ENCODE peak calls at places on chromosomes 11 and 22, in seven cellular contexts. S is A549, Q is cardiac muscle cell, A is stomach, B is tibial artery, Z is left ventricle myocardium inferior, F is kidney. G is an unnamed sample.

GRCh38 chr11:10407055-10407454 is 48.0 kb upstream of the AMPD3 start:
- DNase-seq in S (peak; percentile 74), Q (no peak), A (no peak), B (no peak), Z (no peak), F (no peak), G (no peak)

GRCh38 chr11:119115484-119116234 is 5.7 kb upstream of the HINFP start:
- DNase-seq in S (no peak), Q (no peak), A (no peak), B (peak; percentile 74), Z (peak; percentile 56), F (peak; percentile 81), G (peak; percentile 84)

GRCh38 chr11:78635814-78636506 is 61.3 kb upstream of the NARS2 start:
- DNase-seq in S (no peak), Q (no peak), A (no peak), B (no peak), Z (no peak), F (no peak), G (no peak)

GRCh38 chr11:93487032-93487483 is 56.1 kb downstream of the SMCO4 start:
- DNase-seq in S (no peak), Q (peak; percentile 62), A (no peak), B (no peak), Z (no peak), F (no peak), G (no peak)

GRCh38 chr11:111922803-111923202 is 4.1 kb downstream of the C11orf52 start:
- DNase-seq in S (no peak), Q (no peak), A (peak; percentile 49), B (no peak), Z (no peak), F (no peak), G (no peak)

GRCh38 chr11:133833101-133833898 is 12.0 kb downstream of the SPATA19 start:
- DNase-seq in S (no peak), Q (no peak), A (no peak), B (no peak), Z (no peak), F (no peak), G (no peak)

GRCh38 chr11:10490398-10491232 is 35.6 kb downstream of the AMPD3 start:
- DNase-seq in S (peak; percentile 88), Q (peak; percentile 34), A (peak; percentile 68), B (peak; percentile 92), Z (peak; percentile 50), F (peak; percentile 94), G (no peak)

GRCh38 chr11:114208371-114208770 is 87.8 kb upstream of the NNMT start:
- DNase-seq in S (no peak), Q (no peak), A (no peak), B (no peak), Z (no peak), F (no peak), G (no peak)

GRCh38 chr11:477042-477715 is 27.1 kb downstream of the PTDSS2 start:
- DNase-seq in S (no peak), Q (no peak), A (no peak), B (no peak), Z (no peak), F (no peak), G (no peak)

GRCh38 chr11:6443269-6444003 is 2.6 kb upstream of the HPX start:
- DNase-seq in S (peak; percentile 36), Q (peak; percentile 76), A (peak; percentile 63), B (peak; percentile 73), Z (peak; percentile 44), F (peak; percentile 79), G (peak; percentile 78)

GRCh38 chr11:110866081-110866480 is 153.8 kb upstream of the ARHGAP20 start:
- DNase-seq in S (no peak), Q (no peak), A (no peak), B (no peak), Z (no peak), F (no peak), G (no peak)

GRCh38 chr11:66668653-66669430 is 8.8 kb downstream of the RBM4B start:
- DNase-seq in S (no peak), Q (no peak), A (no peak), B (no peak), Z (no peak), F (no peak), G (peak; percentile 40)

GRCh38 chr11:23730307-23730998 is 766.4 kb upstream of the LUZP2 start:
- DNase-seq in S (no peak), Q (no peak), A (no peak), B (no peak), Z (no peak), F (peak; percentile 66), G (no peak)

GRCh38 chr22:44448271-44448780 is 49.7 kb downstream of the RTL6 start:
- DNase-seq in S (peak; percentile 83), Q (no peak), A (peak; percentile 72), B (peak; percentile 83), Z (peak; percentile 76), F (peak; percentile 81), G (peak; percentile 55)

GRCh38 chr22:37982938-37983859 is 1.2 kb downstream of the SOX10 start:
- DNase-seq in S (no peak), Q (no peak), A (no peak), B (no peak), Z (no peak), F (no peak), G (no peak)

GRCh38 chr22:39237276-39238123 is 7.3 kb downstream of the PDGFB start:
- DNase-seq in S (no peak), Q (no peak), A (peak; percentile 54), B (no peak), Z (no peak), F (peak; percentile 49), G (no peak)

GRCh38 chr11:1516273-1517067 is 29.9 kb upstream of the MOB2 start:
- DNase-seq in S (no peak), Q (no peak), A (no peak), B (no peak), Z (peak; percentile 8), F (peak; percentile 47), G (no peak)

GRCh38 chr11:61071208-61071681 is 31.0 kb upstream of the CD5 start:
- DNase-seq in S (no peak), Q (no peak), A (no peak), B (peak; percentile 51), Z (no peak), F (no peak), G (no peak)

DNA sequence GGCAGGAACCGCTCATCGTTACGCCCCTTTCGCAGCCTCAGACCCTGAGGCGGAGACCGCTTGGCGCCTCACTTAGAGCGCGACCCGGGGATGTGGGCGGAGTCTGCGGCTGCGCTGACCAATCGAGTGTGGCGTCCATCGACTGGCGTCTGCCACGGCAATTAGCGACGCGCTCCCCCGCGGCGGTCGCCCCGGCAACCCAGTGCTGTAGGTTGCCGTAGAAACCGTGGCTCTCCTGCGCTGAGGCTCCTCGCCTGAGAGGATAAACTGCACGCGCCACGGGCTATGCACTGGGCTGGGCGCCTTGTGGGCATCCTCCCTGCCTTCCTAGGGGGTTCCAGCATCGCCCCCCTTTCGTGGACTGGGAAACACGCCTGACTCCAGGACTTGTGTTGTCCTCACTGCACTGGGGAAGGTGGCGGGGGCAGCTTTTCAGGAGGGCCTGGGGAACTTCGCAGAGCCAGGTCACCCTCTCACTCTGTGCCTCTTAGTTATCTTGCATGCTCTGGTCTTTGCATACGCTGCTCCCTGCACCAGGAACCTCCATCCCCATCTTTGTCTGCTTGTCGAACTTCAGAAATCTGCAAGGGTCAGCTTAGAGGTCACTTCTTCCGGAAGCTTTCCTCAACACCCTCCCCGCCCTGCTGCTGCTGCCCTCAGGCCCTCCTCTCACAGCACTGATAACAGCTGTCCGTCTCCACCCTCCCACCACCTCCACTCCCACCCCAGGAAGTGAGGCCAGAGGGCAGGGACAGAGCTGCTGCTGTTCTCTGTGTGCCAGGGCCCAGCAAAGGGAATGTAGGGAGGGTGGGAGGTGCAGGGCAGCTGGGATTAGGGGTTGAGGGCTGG is 539 bp upstream of the P2RX6 start:
- DNase-seq in S (peak; percentile 70), Q (peak; percentile 98), A (peak; percentile 83), B (peak; percentile 86), Z (peak; percentile 90), F (peak; percentile 96), G (peak; percentile 90)
- H3K4me3 ChIP-seq in S (peak overlapping the region; percentile 44), Q (peak overlapping the region; percentile 42), A (peak overlapping the region; percentile 56), B (peak overlapping the region; percentile 55), Z (peak overlapping the region; percentile 71), F (peak overlapping the region; percentile 38), G (peak overlapping the region; percentile 53)

DNA sequence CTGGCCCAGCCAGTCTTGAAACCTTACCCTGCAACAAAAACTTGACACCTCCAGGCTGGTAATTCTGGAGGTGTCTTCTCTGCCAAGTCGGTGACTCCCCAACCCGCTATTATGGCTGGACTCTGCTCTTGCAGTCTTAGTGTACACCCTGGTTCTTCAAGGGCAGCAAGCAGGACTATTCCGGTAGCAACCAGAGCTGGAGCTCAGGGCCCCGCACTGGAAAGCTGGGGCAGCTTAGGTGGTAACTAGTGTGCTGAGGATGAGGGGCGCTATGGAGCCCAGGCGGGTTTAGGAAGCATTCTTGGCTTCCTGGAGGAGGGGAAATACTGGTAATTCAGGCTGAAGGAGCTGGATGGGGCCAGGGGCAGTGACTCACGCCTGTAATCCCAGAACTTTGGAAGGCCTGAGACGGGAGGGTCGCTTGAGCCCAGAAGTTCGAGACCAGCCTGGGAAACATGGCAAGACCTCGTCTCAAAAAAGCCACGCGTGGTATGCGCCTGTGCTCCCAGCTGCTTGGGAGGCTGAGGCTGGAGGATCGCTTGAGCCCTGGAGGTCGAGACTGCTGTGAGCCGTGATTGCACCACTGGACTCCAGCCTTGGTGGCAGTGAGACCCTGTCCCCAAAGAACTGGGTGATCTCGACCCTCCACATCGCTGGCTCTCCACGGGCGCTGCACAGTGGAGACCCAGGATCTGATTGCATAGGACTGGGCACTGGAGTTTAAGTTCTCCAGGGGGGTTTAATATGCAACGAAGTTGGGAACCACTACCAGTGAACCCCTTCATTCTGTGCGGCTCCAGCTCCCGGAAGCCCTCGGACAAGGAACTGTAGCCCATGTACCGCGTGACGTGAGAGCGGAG is 10.6 kb upstream of the AIFM3 start:
- DNase-seq in S (peak; percentile 75), Q (no peak), A (no peak), B (no peak), Z (no peak), F (no peak), G (peak; percentile 67)
- TF ChIP-seq CTCF in S (peak; percentile 20), Q (peak; percentile 20), A (no peak), B (no peak), Z (no peak), F (no peak), G (no peak)

GRCh38 chr22:36659762-36660509 is 43.6 kb downstream of the CACNG2 start:
- DNase-seq in S (peak; percentile 92), Q (peak; percentile 43), A (peak; percentile 88), B (peak; percentile 96), Z (peak; percentile 88), F (peak; percentile 97), G (peak; percentile 94)
- H3K4me3 ChIP-seq in S (peak overlapping the region; percentile 22), Q (no peak overlapping the region), A (no peak overlapping the region), B (peak overlapping the region; percentile 27), Z (no peak overlapping the region), F (no peak overlapping the region), G (no peak overlapping the region)

GRCh38 chr11:8698917-8699441 is 16.4 kb downstream of the RPL27A start:
- DNase-seq in S (no peak), Q (no peak), A (no peak), B (peak; percentile 56), Z (no peak), F (no peak), G (no peak)

GRCh38 chr11:8701891-8702597 is 19.5 kb downstream of the RPL27A start:
- DNase-seq in S (no peak), Q (no peak), A (no peak), B (no peak), Z (no peak), F (no peak), G (no peak)

GRCh38 chr11:8699903-8700302 is 17.3 kb downstream of the RPL27A start:
- DNase-seq in S (no peak), Q (no peak), A (no peak), B (peak; percentile 73), Z (no peak), F (no peak), G (no peak)

GRCh38 chr11:8697056-8697455 is 14.5 kb downstream of the RPL27A start:
- DNase-seq in S (no peak), Q (no peak), A (no peak), B (no peak), Z (no peak), F (no peak), G (no peak)

GRCh38 chr11:8698379-8698851 is 15.8 kb downstream of the RPL27A start:
- DNase-seq in S (no peak), Q (no peak), A (no peak), B (peak; percentile 39), Z (no peak), F (no peak), G (no peak)
- TF ChIP-seq CTCF in S (no peak), Q (no peak), A (no peak), B (no peak), Z (no peak), F (no peak), G (no peak)

G was measured in upper lobe of right lung.